ENCODE peak calls at places on chromosome 22, in ten cellular contexts. X is A549, T is coronary artery, V is mucosa of descending colon, U is cardiac fibroblast, B is adrenal gland, P is gastrocnemius medialis, Y is stomach, A is brain microvascular endothelial cell, S is GM13976. G is an unnamed sample.
A peak's percentile ranks its signal among the peaks of the same experiment; 100 is the strongest.

GRCh38 chr22:46546466-46547178 is 9.2 kb upstream of the CELSR1 start:
- DNase-seq in X (no peak), T (no peak), V (no peak), U (peak; percentile 85), B (no peak), P (no peak), Y (peak; percentile 73), A (peak; percentile 24), S (no peak), G (no peak)

GRCh38 chr22:49618689-49618953 is 209.1 kb downstream of the BRD1 start:
- DNase-seq in X (no peak), T (no peak), V (peak; percentile 11), U (no peak), B (no peak), P (no peak), Y (no peak), A (no peak), S (no peak), G (no peak)

GRCh38 chr22:45645526-45646414 is 25.9 kb upstream of the ATXN10 start:
- DNase-seq in X (peak; percentile 53), T (no peak), V (peak; percentile 89), U (peak; percentile 62), B (peak; percentile 67), P (peak; percentile 49), Y (peak; percentile 82), A (peak; percentile 26), S (peak; percentile 93), G (peak; percentile 89)

GRCh38 chr22:17106785-17107546 is 14.2 kb downstream of the TMEM121B start:
- DNase-seq in X (no peak), T (no peak), V (no peak), U (no peak), B (no peak), P (no peak), Y (no peak), A (no peak), S (peak; percentile 33), G (peak; percentile 80)

GRCh38 chr22:37519268-37520195 is at the start of gene CARD10:
- DNase-seq in X (peak; percentile 28), T (no peak), V (peak; percentile 82), U (peak; percentile 42), B (no peak), P (no peak), Y (peak; percentile 68), A (no peak), S (no peak), G (peak; percentile 65)

GRCh38 chr22:36153756-36154155 is 6.8 kb downstream of the APOL3 start:
- DNase-seq in X (no peak), T (no peak), V (no peak), U (no peak), B (no peak), P (no peak), Y (no peak), A (no peak), S (no peak), G (no peak)

GRCh38 chr22:46965552-46966494 is 203.4 kb downstream of the TBC1D22A start:
- DNase-seq in X (no peak), T (peak; percentile 65), V (no peak), U (no peak), B (no peak), P (no peak), Y (no peak), A (no peak), S (no peak), G (no peak)

GRCh38 chr22:35432226-35432905 is 32.4 kb downstream of the MCM5 start:
- DNase-seq in X (no peak), T (no peak), V (no peak), U (no peak), B (no peak), P (no peak), Y (no peak), A (no peak), S (no peak), G (no peak)

GRCh38 chr22:38262051-38262795 is 10.6 kb downstream of the TMEM184B start:
- DNase-seq in X (no peak), T (no peak), V (peak; percentile 78), U (peak; percentile 30), B (peak; percentile 65), P (peak; percentile 61), Y (peak; percentile 71), A (no peak), S (peak; percentile 71), G (peak; percentile 71)

GRCh38 chr22:25177895-25178294 is 21.8 kb upstream of the CRYBB3 start:
- DNase-seq in X (no peak), T (no peak), V (no peak), U (no peak), B (no peak), P (no peak), Y (no peak), A (no peak), S (no peak), G (no peak)

GRCh38 chr22:37481347-37481907 is 4.8 kb downstream of the MFNG start:
- DNase-seq in X (no peak), T (no peak), V (no peak), U (no peak), B (no peak), P (no peak), Y (no peak), A (no peak), S (no peak), G (no peak)

GRCh38 chr22:28381427-28382167 is 298.0 kb downstream of the TTC28 start:
- DNase-seq in X (no peak), T (no peak), V (no peak), U (peak; percentile 21), B (no peak), P (no peak), Y (no peak), A (no peak), S (no peak), G (no peak)

GRCh38 chr22:37669586-37669985 is 5.8 kb upstream of the LGALS1 start:
- DNase-seq in X (no peak), T (no peak), V (no peak), U (no peak), B (no peak), P (no peak), Y (no peak), A (no peak), S (no peak), G (no peak)

GRCh38 chr22:37259540-37260029 is 15.5 kb upstream of the RAC2 start:
- DNase-seq in X (peak; percentile 44), T (no peak), V (no peak), U (peak; percentile 70), B (no peak), P (no peak), Y (no peak), A (peak; percentile 53), S (no peak), G (no peak)

GRCh38 chr22:48953103-48953720 is 874.5 kb downstream of the BRD1 start:
- DNase-seq in X (no peak), T (peak; percentile 29), V (no peak), U (no peak), B (no peak), P (no peak), Y (no peak), A (no peak), S (peak; percentile 3), G (no peak)

DNA sequence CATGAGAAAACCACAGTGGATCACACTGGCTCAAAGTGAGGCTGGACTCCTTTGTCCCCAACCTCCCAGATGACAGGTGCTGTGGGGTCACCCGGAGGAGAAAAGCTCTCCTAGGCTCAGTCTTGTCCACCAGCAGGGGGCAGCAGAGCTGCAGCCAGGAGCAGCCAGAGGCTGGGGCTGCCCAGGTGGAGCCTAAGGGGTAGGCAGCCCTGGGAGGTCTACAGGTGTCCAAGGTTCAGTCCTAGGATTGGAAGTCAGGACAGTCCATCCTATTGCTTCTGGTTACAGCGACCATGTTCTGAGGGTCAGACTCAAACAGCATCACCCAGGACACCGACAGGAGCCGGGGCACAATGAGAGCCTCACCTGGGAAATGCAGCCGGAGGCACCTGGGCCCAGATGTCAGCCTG is 77.6 kb upstream of the IGLL5 start:
- DNase-seq in X (peak; percentile 18), T (no peak), V (peak; percentile 61), U (peak; percentile 59), B (peak; percentile 43), P (no peak), Y (peak; percentile 51), A (no peak), S (peak; percentile 57), G (peak; percentile 43)
- TF ChIP-seq CTCF in X (peak; percentile 58), T (no peak), V (peak; percentile 45), U (no peak), B (peak; percentile 47), P (no peak), Y (no peak), A (peak; percentile 87), S (peak; percentile 70), G (peak; percentile 51)

DNA sequence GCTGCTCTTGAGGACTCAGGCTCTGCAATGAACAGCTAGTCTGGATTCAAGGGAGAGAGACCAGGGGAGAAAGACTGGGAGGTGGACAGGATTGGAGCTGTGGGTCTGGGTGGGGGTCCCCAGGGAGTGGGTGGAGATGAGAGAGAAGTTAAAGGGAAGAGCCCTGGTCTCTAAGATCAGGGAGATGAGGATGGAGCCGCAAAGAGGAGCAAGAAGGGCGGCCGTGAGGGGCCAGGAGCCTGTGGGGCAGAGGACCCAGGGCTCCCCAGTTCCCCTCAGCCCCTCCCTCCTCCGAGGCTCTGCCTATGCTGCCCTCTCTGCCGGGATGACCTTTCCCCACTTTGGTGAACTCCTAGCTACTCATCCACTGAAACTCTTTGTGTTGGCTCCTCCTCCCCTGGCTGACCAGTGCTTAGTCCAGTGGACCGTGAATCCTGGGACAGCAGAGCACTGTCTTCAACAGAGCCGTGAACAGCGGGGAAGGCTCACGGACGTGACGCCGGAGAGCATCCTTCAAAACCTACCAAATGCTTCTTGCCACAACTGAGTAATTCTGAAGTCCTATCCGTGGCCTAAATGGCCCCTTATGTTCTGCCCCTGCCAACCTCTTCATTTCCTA is 16.4 kb upstream of the RFPL3 start:
- DNase-seq in X (no peak), T (no peak), V (no peak), U (no peak), B (no peak), P (no peak), Y (peak; percentile 17), A (no peak), S (no peak), G (no peak)
- TF ChIP-seq CTCF in X (no peak), T (no peak), V (no peak), U (no peak), B (no peak), P (no peak), Y (no peak), A (no peak), S (no peak), G (no peak)

DNA sequence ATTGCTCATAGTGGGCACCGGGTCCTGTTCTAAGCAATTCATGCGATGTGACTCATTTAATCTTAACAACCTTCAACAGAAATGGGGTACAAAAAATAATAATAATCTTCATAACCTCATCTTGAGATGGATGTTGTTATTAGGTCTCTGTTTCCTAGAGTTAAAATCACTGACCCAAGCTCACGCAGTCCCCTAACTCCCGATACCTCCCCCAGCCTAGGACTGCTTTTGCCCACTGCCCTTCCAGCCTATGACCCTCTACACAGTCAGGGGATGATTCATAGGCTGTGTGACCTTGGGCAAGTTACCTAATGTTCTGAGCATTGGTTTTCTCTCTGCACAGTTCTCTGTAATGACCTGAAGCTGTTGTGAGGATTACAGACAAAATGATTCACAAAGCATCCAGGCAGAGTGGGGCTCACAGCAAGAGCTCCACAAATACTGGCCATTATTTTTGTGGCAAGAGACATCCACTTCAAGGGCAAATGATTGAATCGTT is 19.9 kb downstream of the MTFP1 start:
- DNase-seq in X (no peak), T (no peak), V (no peak), U (no peak), B (peak; percentile 61), P (no peak), Y (no peak), A (no peak), S (no peak), G (no peak)
- TF ChIP-seq CTCF in X (no peak), T (no peak), V (no peak), U (no peak), B (no peak), P (peak; percentile 3), Y (no peak), A (no peak), S (no peak), G (no peak)

GRCh38 chr22:20627432-20627831 is 120.0 kb downstream of the MED15 start:
- DNase-seq in X (no peak), T (no peak), V (no peak), U (no peak), B (no peak), P (no peak), Y (no peak), A (no peak), S (no peak), G (no peak)
- TF ChIP-seq CTCF in X (no peak), T (no peak), V (no peak), U (no peak), B (no peak), P (no peak), Y (no peak), A (no peak), S (no peak), G (no peak)

G was measured in GM20000.